ENCODE peak calls at places on chromosomes 16 and 17, in eight cellular contexts. One of them, this sample, is unnamed.
A peak's percentile ranks its signal among the peaks of the same experiment; 100 is the strongest.

GRCh38 chr17:77735341-77736206 is 222.9 kb upstream of the TNRC6C start:
- DNase-seq in CD8-positive, alpha-beta T cell: no peak
- DNase-seq in left ventricle myocardium inferior: peak; percentile 69
- DNase-seq in prostate gland: no peak
- DNase-seq in AG04450: no peak
- DNase-seq in dorsolateral prefrontal cortex: no peak
- DNase-seq in activated CD8-positive, alpha-beta T cell treated with anti-CD3 and anti-CD28 coated beads for 36 hours: no peak
- DNase-seq in nephron progenitor cell: no peak
- DNase-seq in this sample: peak; percentile 5

GRCh38 chr17:75535119-75535537 is 9.6 kb downstream of the LLGL2 start:
- DNase-seq in CD8-positive, alpha-beta T cell: peak; percentile 57
- DNase-seq in dorsolateral prefrontal cortex: no peak
- DNase-seq in nephron progenitor cell: no peak
- DNase-seq in activated CD8-positive, alpha-beta T cell treated with anti-CD3 and anti-CD28 coated beads for 36 hours: peak; percentile 87
- DNase-seq in prostate gland: no peak
- DNase-seq in left ventricle myocardium inferior: no peak
- DNase-seq in AG04450: no peak
- DNase-seq in this sample: peak; percentile 52

GRCh38 chr17:78364436-78365281 is 4.8 kb upstream of the SOCS3 start:
- DNase-seq in AG04450: no peak
- DNase-seq in activated CD8-positive, alpha-beta T cell treated with anti-CD3 and anti-CD28 coated beads for 36 hours: peak; percentile 72
- DNase-seq in CD8-positive, alpha-beta T cell: no peak
- DNase-seq in left ventricle myocardium inferior: no peak
- DNase-seq in prostate gland: no peak
- DNase-seq in nephron progenitor cell: no peak
- DNase-seq in dorsolateral prefrontal cortex: no peak
- DNase-seq in this sample: no peak

GRCh38 chr16:78744796-78745464 is 645.5 kb downstream of the WWOX start:
- DNase-seq in AG04450: no peak
- DNase-seq in prostate gland: peak; percentile 24
- DNase-seq in CD8-positive, alpha-beta T cell: no peak
- DNase-seq in nephron progenitor cell: no peak
- DNase-seq in dorsolateral prefrontal cortex: no peak
- DNase-seq in activated CD8-positive, alpha-beta T cell treated with anti-CD3 and anti-CD28 coated beads for 36 hours: no peak
- DNase-seq in left ventricle myocardium inferior: no peak
- DNase-seq in this sample: no peak

GRCh38 chr17:78986048-78986648 is 6.4 kb upstream of the LGALS3BP start:
- DNase-seq in nephron progenitor cell: no peak
- DNase-seq in AG04450: no peak
- DNase-seq in left ventricle myocardium inferior: no peak
- DNase-seq in dorsolateral prefrontal cortex: no peak
- DNase-seq in CD8-positive, alpha-beta T cell: no peak
- DNase-seq in prostate gland: no peak
- DNase-seq in activated CD8-positive, alpha-beta T cell treated with anti-CD3 and anti-CD28 coated beads for 36 hours: peak; percentile 57
- DNase-seq in this sample: no peak

GRCh38 chr16:2856061-2856670 is 1.8 kb downstream of the PRSS22 start:
- DNase-seq in nephron progenitor cell: peak; percentile 44
- DNase-seq in dorsolateral prefrontal cortex: no peak
- DNase-seq in AG04450: no peak
- DNase-seq in left ventricle myocardium inferior: no peak
- DNase-seq in prostate gland: no peak
- DNase-seq in activated CD8-positive, alpha-beta T cell treated with anti-CD3 and anti-CD28 coated beads for 36 hours: peak; percentile 39
- DNase-seq in CD8-positive, alpha-beta T cell: no peak
- DNase-seq in this sample: no peak

GRCh38 chr17:67049025-67049739 is 4.8 kb downstream of the CACNG1 start:
- DNase-seq in left ventricle myocardium inferior: no peak
- DNase-seq in activated CD8-positive, alpha-beta T cell treated with anti-CD3 and anti-CD28 coated beads for 36 hours: no peak
- DNase-seq in nephron progenitor cell: no peak
- DNase-seq in dorsolateral prefrontal cortex: no peak
- DNase-seq in CD8-positive, alpha-beta T cell: no peak
- DNase-seq in AG04450: no peak
- DNase-seq in prostate gland: no peak
- DNase-seq in this sample: no peak

GRCh38 chr17:41624208-41625101 is at the start of gene KRT17:
- DNase-seq in nephron progenitor cell: no peak
- DNase-seq in prostate gland: peak; percentile 69
- DNase-seq in dorsolateral prefrontal cortex: peak; percentile 40
- DNase-seq in CD8-positive, alpha-beta T cell: no peak
- DNase-seq in left ventricle myocardium inferior: no peak
- DNase-seq in activated CD8-positive, alpha-beta T cell treated with anti-CD3 and anti-CD28 coated beads for 36 hours: no peak
- DNase-seq in AG04450: no peak
- DNase-seq in this sample: no peak

GRCh38 chr16:28131743-28132393 is 68.4 kb upstream of the GSG1L start:
- DNase-seq in activated CD8-positive, alpha-beta T cell treated with anti-CD3 and anti-CD28 coated beads for 36 hours: no peak
- DNase-seq in prostate gland: no peak
- DNase-seq in nephron progenitor cell: no peak
- DNase-seq in dorsolateral prefrontal cortex: no peak
- DNase-seq in CD8-positive, alpha-beta T cell: no peak
- DNase-seq in left ventricle myocardium inferior: no peak
- DNase-seq in AG04450: no peak
- DNase-seq in this sample: no peak

GRCh38 chr16:88759245-88759975 is 25.6 kb downstream of the PIEZO1 start:
- DNase-seq in CD8-positive, alpha-beta T cell: peak; percentile 39
- DNase-seq in prostate gland: peak; percentile 82
- DNase-seq in left ventricle myocardium inferior: no peak
- DNase-seq in dorsolateral prefrontal cortex: no peak
- DNase-seq in AG04450: no peak
- DNase-seq in activated CD8-positive, alpha-beta T cell treated with anti-CD3 and anti-CD28 coated beads for 36 hours: peak; percentile 38
- DNase-seq in nephron progenitor cell: peak; percentile 61
- DNase-seq in this sample: no peak

GRCh38 chr16:9965079-9965478 is 217.1 kb downstream of the GRIN2A start:
- DNase-seq in AG04450: no peak
- DNase-seq in activated CD8-positive, alpha-beta T cell treated with anti-CD3 and anti-CD28 coated beads for 36 hours: no peak
- DNase-seq in prostate gland: no peak
- DNase-seq in nephron progenitor cell: no peak
- DNase-seq in left ventricle myocardium inferior: no peak
- DNase-seq in CD8-positive, alpha-beta T cell: no peak
- DNase-seq in dorsolateral prefrontal cortex: no peak
- DNase-seq in this sample: no peak

GRCh38 chr17:35743911-35744328 is 9.1 kb downstream of the GAS2L2 start:
- DNase-seq in activated CD8-positive, alpha-beta T cell treated with anti-CD3 and anti-CD28 coated beads for 36 hours: peak; percentile 33
- DNase-seq in AG04450: no peak
- DNase-seq in dorsolateral prefrontal cortex: no peak
- DNase-seq in left ventricle myocardium inferior: no peak
- DNase-seq in prostate gland: no peak
- DNase-seq in CD8-positive, alpha-beta T cell: no peak
- DNase-seq in nephron progenitor cell: peak; percentile 80
- DNase-seq in this sample: peak; percentile 52

GRCh38 chr17:2053380-2054261 is 1.3 kb upstream of the HIC1 start:
- DNase-seq in left ventricle myocardium inferior: peak; percentile 78
- DNase-seq in activated CD8-positive, alpha-beta T cell treated with anti-CD3 and anti-CD28 coated beads for 36 hours: peak; percentile 93
- DNase-seq in AG04450: no peak
- DNase-seq in prostate gland: peak; percentile 64
- DNase-seq in nephron progenitor cell: peak; percentile 64
- DNase-seq in CD8-positive, alpha-beta T cell: peak; percentile 68
- DNase-seq in dorsolateral prefrontal cortex: peak; percentile 84
- DNase-seq in this sample: no peak

GRCh38 chr17:80649672-80650338 is 105.2 kb downstream of the RPTOR start:
- DNase-seq in left ventricle myocardium inferior: peak; percentile 57
- DNase-seq in CD8-positive, alpha-beta T cell: peak; percentile 40
- DNase-seq in nephron progenitor cell: peak; percentile 62
- DNase-seq in activated CD8-positive, alpha-beta T cell treated with anti-CD3 and anti-CD28 coated beads for 36 hours: peak; percentile 94
- DNase-seq in dorsolateral prefrontal cortex: no peak
- DNase-seq in AG04450: peak; percentile 45
- DNase-seq in prostate gland: no peak
- DNase-seq in this sample: no peak

GRCh38 chr16:70162041-70162451 is 11.5 kb upstream of the CLEC18C start:
- DNase-seq in left ventricle myocardium inferior: no peak
- DNase-seq in nephron progenitor cell: no peak
- DNase-seq in activated CD8-positive, alpha-beta T cell treated with anti-CD3 and anti-CD28 coated beads for 36 hours: no peak
- DNase-seq in CD8-positive, alpha-beta T cell: no peak
- DNase-seq in prostate gland: no peak
- DNase-seq in dorsolateral prefrontal cortex: no peak
- DNase-seq in AG04450: peak; percentile 27
- DNase-seq in this sample: no peak

GRCh38 chr17:41592601-41593305 is 6.1 kb upstream of the KRT14 start:
- DNase-seq in left ventricle myocardium inferior: no peak
- DNase-seq in prostate gland: no peak
- DNase-seq in dorsolateral prefrontal cortex: no peak
- DNase-seq in nephron progenitor cell: no peak
- DNase-seq in AG04450: no peak
- DNase-seq in CD8-positive, alpha-beta T cell: no peak
- DNase-seq in activated CD8-positive, alpha-beta T cell treated with anti-CD3 and anti-CD28 coated beads for 36 hours: no peak
- DNase-seq in this sample: no peak

GRCh38 chr16:77531741-77532140 is 96.9 kb upstream of the ADAMTS18 start:
- DNase-seq in prostate gland: no peak
- DNase-seq in nephron progenitor cell: no peak
- DNase-seq in CD8-positive, alpha-beta T cell: no peak
- DNase-seq in activated CD8-positive, alpha-beta T cell treated with anti-CD3 and anti-CD28 coated beads for 36 hours: no peak
- DNase-seq in AG04450: no peak
- DNase-seq in dorsolateral prefrontal cortex: no peak
- DNase-seq in left ventricle myocardium inferior: no peak
- DNase-seq in this sample: no peak

GRCh38 chr17:28912281-28912937 is 9.5 kb upstream of the DHRS13 start:
- DNase-seq in left ventricle myocardium inferior: no peak
- DNase-seq in nephron progenitor cell: no peak
- DNase-seq in CD8-positive, alpha-beta T cell: no peak
- DNase-seq in activated CD8-positive, alpha-beta T cell treated with anti-CD3 and anti-CD28 coated beads for 36 hours: peak; percentile 43
- DNase-seq in AG04450: no peak
- DNase-seq in dorsolateral prefrontal cortex: no peak
- DNase-seq in prostate gland: no peak
- DNase-seq in this sample: no peak
- TF ChIP-seq CTCF in left ventricle myocardium inferior: no peak
- TF ChIP-seq CTCF in nephron progenitor cell: no peak
- TF ChIP-seq CTCF in CD8-positive, alpha-beta T cell: no peak
- TF ChIP-seq CTCF in activated CD8-positive, alpha-beta T cell treated with anti-CD3 and anti-CD28 coated beads for 36 hours: no peak
- TF ChIP-seq CTCF in AG04450: peak; percentile 30
- TF ChIP-seq CTCF in dorsolateral prefrontal cortex: peak; percentile 44
- TF ChIP-seq CTCF in prostate gland: no peak
- TF ChIP-seq CTCF in this sample: no peak

GRCh38 chr16:13863075-13863765 is 56.7 kb upstream of the ERCC4 start:
- DNase-seq in prostate gland: no peak
- DNase-seq in dorsolateral prefrontal cortex: no peak
- DNase-seq in left ventricle myocardium inferior: no peak
- DNase-seq in activated CD8-positive, alpha-beta T cell treated with anti-CD3 and anti-CD28 coated beads for 36 hours: no peak
- DNase-seq in nephron progenitor cell: no peak
- DNase-seq in CD8-positive, alpha-beta T cell: no peak
- DNase-seq in AG04450: no peak
- DNase-seq in this sample: no peak

GRCh38 chr16:13864689-13865088 is 55.3 kb upstream of the ERCC4 start:
- DNase-seq in AG04450: no peak
- DNase-seq in dorsolateral prefrontal cortex: no peak
- DNase-seq in activated CD8-positive, alpha-beta T cell treated with anti-CD3 and anti-CD28 coated beads for 36 hours: no peak
- DNase-seq in prostate gland: no peak
- DNase-seq in nephron progenitor cell: no peak
- DNase-seq in CD8-positive, alpha-beta T cell: no peak
- DNase-seq in left ventricle myocardium inferior: no peak
- DNase-seq in this sample: no peak

DNA sequence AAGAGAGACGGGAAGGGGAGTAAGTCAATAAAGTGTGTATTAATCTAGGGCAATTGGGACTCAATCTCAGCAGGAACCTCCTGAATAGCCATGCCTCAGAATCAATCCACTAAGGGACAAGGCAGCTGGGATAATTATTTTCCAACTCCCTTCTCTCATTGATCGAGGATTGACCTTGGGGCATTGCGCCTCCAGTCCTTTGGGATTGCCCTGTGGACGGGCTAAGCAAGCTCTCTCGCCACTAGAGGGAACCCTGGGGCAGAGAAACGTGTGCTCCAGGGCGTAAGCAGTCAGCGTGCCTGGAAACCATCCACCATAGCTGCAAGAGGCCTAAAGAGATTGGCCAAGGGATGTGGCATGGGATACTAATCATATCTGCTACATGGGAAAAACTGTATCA is 53.9 kb upstream of the ERCC4 start:
- DNase-seq in activated CD8-positive, alpha-beta T cell treated with anti-CD3 and anti-CD28 coated beads for 36 hours: peak; percentile 68
- DNase-seq in nephron progenitor cell: peak; percentile 73
- DNase-seq in CD8-positive, alpha-beta T cell: peak; percentile 1
- DNase-seq in prostate gland: peak; percentile 70
- DNase-seq in AG04450: peak; percentile 43
- DNase-seq in dorsolateral prefrontal cortex: no peak
- DNase-seq in left ventricle myocardium inferior: peak; percentile 56
- DNase-seq in this sample: peak; percentile 53
- TF ChIP-seq CTCF in activated CD8-positive, alpha-beta T cell treated with anti-CD3 and anti-CD28 coated beads for 36 hours: peak; percentile 62
- TF ChIP-seq CTCF in nephron progenitor cell: peak; percentile 68
- TF ChIP-seq CTCF in CD8-positive, alpha-beta T cell: peak; percentile 48
- TF ChIP-seq CTCF in prostate gland: peak; percentile 38
- TF ChIP-seq CTCF in AG04450: peak; percentile 86
- TF ChIP-seq CTCF in dorsolateral prefrontal cortex: peak; percentile 43
- TF ChIP-seq CTCF in left ventricle myocardium inferior: peak; percentile 79
- TF ChIP-seq CTCF in this sample: peak; percentile 81

GRCh38 chr16:878071-878784 is 77.7 kb upstream of the GNG13 start:
- DNase-seq in AG04450: no peak
- DNase-seq in dorsolateral prefrontal cortex: peak; percentile 41
- DNase-seq in CD8-positive, alpha-beta T cell: no peak
- DNase-seq in nephron progenitor cell: peak; percentile 57
- DNase-seq in activated CD8-positive, alpha-beta T cell treated with anti-CD3 and anti-CD28 coated beads for 36 hours: peak; percentile 33
- DNase-seq in left ventricle myocardium inferior: peak; percentile 11
- DNase-seq in prostate gland: no peak
- DNase-seq in this sample: no peak
- TF ChIP-seq CTCF in AG04450: no peak
- TF ChIP-seq CTCF in dorsolateral prefrontal cortex: no peak
- TF ChIP-seq CTCF in CD8-positive, alpha-beta T cell: no peak
- TF ChIP-seq CTCF in nephron progenitor cell: peak; percentile 19
- TF ChIP-seq CTCF in activated CD8-positive, alpha-beta T cell treated with anti-CD3 and anti-CD28 coated beads for 36 hours: no peak
- TF ChIP-seq CTCF in left ventricle myocardium inferior: no peak
- TF ChIP-seq CTCF in prostate gland: no peak
- TF ChIP-seq CTCF in this sample: peak; percentile 19

GRCh38 chr17:31460226-31460721 is 68.8 kb downstream of the RAB11FIP4 start:
- DNase-seq in dorsolateral prefrontal cortex: no peak
- DNase-seq in prostate gland: no peak
- DNase-seq in nephron progenitor cell: no peak
- DNase-seq in CD8-positive, alpha-beta T cell: no peak
- DNase-seq in AG04450: no peak
- DNase-seq in left ventricle myocardium inferior: no peak
- DNase-seq in activated CD8-positive, alpha-beta T cell treated with anti-CD3 and anti-CD28 coated beads for 36 hours: no peak
- DNase-seq in this sample: no peak

GRCh38 chr17:31459716-31460115 is 68.2 kb downstream of the RAB11FIP4 start:
- DNase-seq in activated CD8-positive, alpha-beta T cell treated with anti-CD3 and anti-CD28 coated beads for 36 hours: no peak
- DNase-seq in dorsolateral prefrontal cortex: no peak
- DNase-seq in nephron progenitor cell: no peak
- DNase-seq in CD8-positive, alpha-beta T cell: no peak
- DNase-seq in AG04450: no peak
- DNase-seq in left ventricle myocardium inferior: no peak
- DNase-seq in prostate gland: no peak
- DNase-seq in this sample: no peak

GRCh38 chr17:31456814-31457213 is 65.3 kb downstream of the RAB11FIP4 start:
- DNase-seq in AG04450: no peak
- DNase-seq in dorsolateral prefrontal cortex: no peak
- DNase-seq in CD8-positive, alpha-beta T cell: no peak
- DNase-seq in prostate gland: no peak
- DNase-seq in nephron progenitor cell: no peak
- DNase-seq in left ventricle myocardium inferior: no peak
- DNase-seq in activated CD8-positive, alpha-beta T cell treated with anti-CD3 and anti-CD28 coated beads for 36 hours: no peak
- DNase-seq in this sample: no peak

GRCh38 chr17:31458829-31459228 is 67.4 kb downstream of the RAB11FIP4 start:
- DNase-seq in CD8-positive, alpha-beta T cell: no peak
- DNase-seq in dorsolateral prefrontal cortex: no peak
- DNase-seq in nephron progenitor cell: no peak
- DNase-seq in activated CD8-positive, alpha-beta T cell treated with anti-CD3 and anti-CD28 coated beads for 36 hours: no peak
- DNase-seq in prostate gland: no peak
- DNase-seq in left ventricle myocardium inferior: no peak
- DNase-seq in AG04450: no peak
- DNase-seq in this sample: no peak

GRCh38 chr17:31457391-31458234 is 66.1 kb downstream of the RAB11FIP4 start:
- DNase-seq in nephron progenitor cell: no peak
- DNase-seq in dorsolateral prefrontal cortex: no peak
- DNase-seq in CD8-positive, alpha-beta T cell: no peak
- DNase-seq in prostate gland: no peak
- DNase-seq in left ventricle myocardium inferior: no peak
- DNase-seq in activated CD8-positive, alpha-beta T cell treated with anti-CD3 and anti-CD28 coated beads for 36 hours: no peak
- DNase-seq in AG04450: no peak
- DNase-seq in this sample: no peak
- TF ChIP-seq CTCF in nephron progenitor cell: no peak
- TF ChIP-seq CTCF in dorsolateral prefrontal cortex: no peak
- TF ChIP-seq CTCF in CD8-positive, alpha-beta T cell: no peak
- TF ChIP-seq CTCF in prostate gland: no peak
- TF ChIP-seq CTCF in left ventricle myocardium inferior: no peak
- TF ChIP-seq CTCF in activated CD8-positive, alpha-beta T cell treated with anti-CD3 and anti-CD28 coated beads for 36 hours: no peak
- TF ChIP-seq CTCF in AG04450: no peak
- TF ChIP-seq CTCF in this sample: no peak

This sample was measured in progenitor cell of endocrine pancreas.